ENCODE peak calls at places on chromosomes 11 and 22, in eight cellular contexts. V is adrenal gland, E is SJSA1, F is sigmoid colon, X is right atrium auricular region, O is endodermal cell, J is tibial artery, G is ovary. M is an unnamed sample.

GRCh38 chr22:39913886-39914285 is 13.0 kb downstream of the GRAP2 start:
- DNase-seq in V (no peak), E (no peak), F (no peak), X (no peak), O (no peak), J (no peak), G (no peak), M (no peak)

GRCh38 chr11:116192509-116193206 is 580.1 kb downstream of the BUD13 start:
- DNase-seq in V (no peak), E (no peak), F (no peak), X (no peak), O (peak), J (no peak), G (no peak), M (no peak)

GRCh38 chr11:15613799-15614198 is 499.1 kb downstream of the INSC start:
- DNase-seq in V (no peak), E (no peak), F (no peak), X (no peak), O (no peak), J (no peak), G (no peak), M (no peak)

GRCh38 chr11:11230802-11231562 is 122.1 kb downstream of the CSNK2A3 start:
- DNase-seq in V (no peak), E (no peak), F (no peak), X (no peak), O (peak), J (no peak), G (no peak), M (peak)

GRCh38 chr22:40325315-40325714 is 21.0 kb upstream of the ADSL start:
- DNase-seq in V (no peak), E (peak), F (no peak), X (no peak), O (peak), J (no peak), G (no peak), M (no peak)

GRCh38 chr22:44289429-44290171 is 23.2 kb downstream of the SHISAL1 start:
- DNase-seq in V (no peak), E (peak), F (no peak), X (no peak), O (peak), J (no peak), G (no peak), M (no peak)

GRCh38 chr22:43011079-43011478 is 3.9 kb downstream of the PACSIN2 start:
- DNase-seq in V (peak), E (no peak), F (no peak), X (no peak), O (peak), J (no peak), G (no peak), M (no peak)

GRCh38 chr11:1879342-1879940 is 12.3 kb downstream of the PRR33 start:
- DNase-seq in V (no peak), E (no peak), F (peak), X (no peak), O (no peak), J (peak), G (peak), M (no peak)

GRCh38 chr11:269146-269890 is 8.9 kb upstream of the NLRP6 start:
- DNase-seq in V (peak), E (no peak), F (no peak), X (peak), O (no peak), J (peak), G (no peak), M (no peak)

GRCh38 chr11:2320591-2321310 is 18.9 kb downstream of the TSPAN32 start:
- DNase-seq in V (no peak), E (no peak), F (no peak), X (no peak), O (no peak), J (peak), G (no peak), M (no peak)

GRCh38 chr11:76787911-76788596 is 4.9 kb downstream of the TSKU start:
- DNase-seq in V (peak), E (no peak), F (peak), X (no peak), O (peak), J (peak), G (peak), M (no peak)

GRCh38 chr22:20550851-20551744 is 43.7 kb downstream of the MED15 start:
- DNase-seq in V (peak), E (no peak), F (peak), X (peak), O (no peak), J (peak), G (peak), M (no peak)

GRCh38 chr11:83192846-83193245 is 666 bp upstream of the ANKRD42 start:
- DNase-seq in V (no peak), E (no peak), F (no peak), X (no peak), O (no peak), J (no peak), G (no peak), M (no peak)

GRCh38 chr11:833114-833791 is 501 bp downstream of the CD151 start:
- DNase-seq in V (peak), E (peak), F (no peak), X (peak), O (peak), J (no peak), G (peak), M (peak)

GRCh38 chr11:35590412-35590811 is 27.8 kb upstream of the FJX1 start:
- DNase-seq in V (no peak), E (no peak), F (no peak), X (peak), O (no peak), J (no peak), G (no peak), M (no peak)

GRCh38 chr11:112012877-112013276 is 12.3 kb upstream of the DLAT start:
- DNase-seq in V (no peak), E (no peak), F (no peak), X (no peak), O (no peak), J (no peak), G (no peak), M (no peak)

GRCh38 chr11:2250485-2250884 is 19.9 kb downstream of the ASCL2 start:
- DNase-seq in V (no peak), E (no peak), F (no peak), X (no peak), O (peak), J (no peak), G (no peak), M (no peak)

GRCh38 chr11:78657441-78657840 is 82.8 kb upstream of the NARS2 start:
- DNase-seq in V (no peak), E (no peak), F (no peak), X (no peak), O (no peak), J (no peak), G (no peak), M (no peak)

GRCh38 chr11:104858882-104859735 is 39.2 kb downstream of the CASP12 start:
- DNase-seq in V (no peak), E (no peak), F (no peak), X (no peak), O (no peak), J (no peak), G (no peak), M (no peak)

GRCh38 chr11:82903843-82904586 is 2.5 kb downstream of the DDIAS start:
- DNase-seq in V (no peak), E (no peak), F (no peak), X (no peak), O (no peak), J (no peak), G (no peak), M (no peak)

GRCh38 chr22:41768420-41768819 is 32.1 kb upstream of the CCDC134 start:
- DNase-seq in V (peak), E (no peak), F (no peak), X (no peak), O (no peak), J (no peak), G (no peak), M (no peak)

GRCh38 chr11:124194696-124195418 is 11.7 kb downstream of the OR10D3 start:
- DNase-seq in V (no peak), E (peak), F (no peak), X (peak), O (peak), J (peak), G (no peak), M (peak)

GRCh38 chr11:76787271-76787670 is 4.1 kb downstream of the TSKU start:
- DNase-seq in V (no peak), E (no peak), F (no peak), X (no peak), O (no peak), J (peak), G (no peak), M (no peak)

GRCh38 chr11:65078151-65078550 is 5.7 kb downstream of the CDCA5 start:
- DNase-seq in V (peak), E (peak), F (no peak), X (no peak), O (peak), J (no peak), G (no peak), M (peak)

GRCh38 chr22:27554106-27554814 is 247.3 kb downstream of the MN1 start:
- DNase-seq in V (peak), E (peak), F (no peak), X (no peak), O (no peak), J (no peak), G (peak), M (no peak)

GRCh38 chr11:11786771-11787170 is 55.0 kb upstream of the USP47 start:
- DNase-seq in V (no peak), E (peak), F (no peak), X (no peak), O (peak), J (no peak), G (no peak), M (no peak)

GRCh38 chr11:131192628-131193027 is 177.8 kb upstream of the NTM start:
- DNase-seq in V (no peak), E (no peak), F (no peak), X (no peak), O (no peak), J (no peak), G (no peak), M (no peak)

GRCh38 chr11:123579482-123579812 is 75.0 kb downstream of the SCN3B start:
- DNase-seq in V (no peak), E (no peak), F (no peak), X (no peak), O (no peak), J (no peak), G (no peak), M (no peak)

GRCh38 chr11:117062503-117062902 is 35.7 kb downstream of the SIK3 start:
- DNase-seq in V (no peak), E (no peak), F (no peak), X (no peak), O (no peak), J (no peak), G (no peak), M (no peak)

GRCh38 chr22:29814003-29814402 is 24.1 kb downstream of the ASCC2 start:
- DNase-seq in V (no peak), E (no peak), F (no peak), X (no peak), O (no peak), J (no peak), G (no peak), M (no peak)

GRCh38 chr22:46465793-46466192 is 71.6 kb downstream of the CELSR1 start:
- DNase-seq in V (no peak), E (no peak), F (no peak), X (no peak), O (no peak), J (no peak), G (no peak), M (no peak)

GRCh38 chr11:93875637-93876036 is 25.2 kb upstream of the VSTM5 start:
- DNase-seq in V (no peak), E (no peak), F (no peak), X (no peak), O (no peak), J (no peak), G (no peak), M (no peak)

GRCh38 chr11:120182790-120183491 is 27.9 kb upstream of the OAF start:
- DNase-seq in V (peak), E (no peak), F (peak), X (peak), O (peak), J (peak), G (no peak), M (peak)

DNA sequence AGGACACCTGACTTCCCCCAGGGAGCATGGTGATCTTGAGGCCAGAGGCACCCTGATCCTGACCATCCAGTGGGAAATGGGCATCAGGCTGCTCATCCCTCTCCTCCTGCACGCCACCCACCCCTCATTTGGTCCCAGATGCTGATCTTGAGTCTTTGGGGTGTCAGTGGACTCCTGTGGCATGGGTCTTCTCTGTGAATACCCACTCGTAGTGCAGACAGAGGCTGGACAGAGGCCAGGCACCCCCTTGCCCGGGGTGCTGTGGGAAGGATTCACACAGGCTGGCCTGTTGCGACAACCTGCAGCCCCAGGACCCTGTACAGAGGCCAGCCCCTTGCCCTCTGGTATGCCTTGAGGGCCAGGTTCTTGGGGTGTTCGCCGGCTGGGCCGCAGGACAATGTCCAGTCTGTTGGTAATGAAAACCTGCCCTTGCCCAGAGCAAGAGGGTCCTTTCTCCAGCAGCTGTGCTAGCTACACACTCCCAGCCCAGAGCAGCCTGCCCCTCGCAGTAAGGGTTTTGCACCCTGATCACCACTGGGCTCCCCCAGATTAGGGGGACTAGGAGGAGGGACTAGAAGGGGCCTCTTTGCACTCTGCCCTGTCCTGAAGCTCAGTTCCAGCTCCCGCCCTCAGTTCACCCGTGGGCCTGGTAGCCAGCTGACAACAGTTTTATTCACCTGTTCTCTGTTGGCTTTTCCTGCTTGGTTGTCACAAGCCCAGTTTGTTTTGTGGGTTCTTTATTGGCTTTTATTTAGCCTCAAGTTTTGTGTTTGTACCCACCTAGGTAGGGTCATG is 76.0 kb downstream of the BCR start:
- DNase-seq in V (no peak), E (no peak), F (no peak), X (no peak), O (no peak), J (no peak), G (no peak), M (no peak)
- H3K27ac ChIP-seq in V (no peak), E (no peak), F (peak), X (peak), O (no peak), J (peak), G (peak), M (peak)

DNA sequence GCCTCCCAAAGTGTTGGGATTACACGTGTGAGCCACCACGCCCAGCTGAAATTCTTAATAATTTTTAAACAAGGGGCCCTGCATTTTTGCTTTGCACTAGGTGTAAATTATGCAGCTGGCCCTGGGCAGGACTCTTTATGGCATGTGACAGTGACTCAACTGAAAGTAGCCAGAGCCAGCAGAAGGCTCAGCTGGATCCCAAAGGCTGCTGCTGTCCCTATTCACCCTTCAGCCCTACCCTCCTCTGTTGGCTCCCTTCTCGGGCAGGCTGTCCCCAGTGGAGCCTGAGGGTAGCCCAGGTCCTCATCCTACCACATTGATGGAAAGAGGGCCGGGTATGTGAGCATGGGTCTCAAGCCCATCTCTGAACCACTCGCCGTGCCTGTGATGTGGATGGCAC is 45.6 kb downstream of the CD82 start:
- DNase-seq in V (no peak), E (no peak), F (no peak), X (no peak), O (no peak), J (no peak), G (no peak), M (no peak)
- H3K27ac ChIP-seq in V (no peak), E (no peak), F (no peak), X (peak), O (no peak), J (peak), G (no peak), M (no peak)

GRCh38 chr22:35593885-35594470 is 23.2 kb downstream of the MB start:
- DNase-seq in V (no peak), E (no peak), F (no peak), X (no peak), O (no peak), J (no peak), G (no peak), M (no peak)
- H3K27ac ChIP-seq in V (no peak), E (no peak), F (peak), X (peak), O (no peak), J (no peak), G (peak), M (no peak)

DNA sequence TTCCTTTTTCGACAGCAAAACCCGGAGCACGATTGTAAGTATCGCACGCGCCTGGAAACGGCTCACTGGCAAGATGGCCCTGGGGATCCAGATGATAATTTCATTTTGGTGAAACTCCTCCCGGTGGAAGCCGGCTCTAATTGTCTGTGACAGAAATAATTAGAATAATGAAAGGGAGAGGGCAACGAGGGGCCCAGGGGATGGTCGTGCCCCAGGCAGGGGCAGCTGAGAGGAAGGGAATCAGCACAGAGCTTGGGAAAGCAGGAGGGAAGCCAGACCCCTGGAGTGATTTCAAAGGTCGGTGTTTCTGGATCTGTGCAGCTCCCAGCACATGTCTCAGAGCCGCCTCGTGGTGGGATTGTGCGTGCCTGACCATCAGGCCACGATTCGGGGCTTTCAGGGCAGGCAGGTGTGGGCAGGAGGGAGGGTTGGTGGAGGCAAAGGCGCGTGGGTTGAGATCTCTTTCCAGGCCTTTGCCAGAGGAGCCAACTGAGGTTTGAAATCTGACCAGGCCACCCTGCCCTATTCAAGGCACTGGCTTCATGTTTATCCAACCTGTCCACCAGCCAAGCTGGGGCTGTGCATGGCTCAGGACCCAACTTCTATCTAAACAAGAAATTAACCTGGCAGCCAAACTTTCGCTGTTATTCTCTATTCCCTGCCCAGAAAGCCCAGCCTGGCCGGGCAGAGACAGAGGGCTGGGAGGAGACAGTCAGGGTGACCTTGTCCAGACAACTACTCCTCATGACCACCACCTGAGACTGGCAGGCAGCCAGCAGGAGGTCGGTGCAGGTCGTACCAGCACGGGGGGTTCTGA is 27.8 kb downstream of the ANO1 start:
- DNase-seq in V (no peak), E (no peak), F (peak), X (no peak), O (no peak), J (no peak), G (no peak), M (peak)
- H3K27ac ChIP-seq in V (no peak), E (no peak), F (peak), X (peak), O (peak), J (peak), G (no peak), M (peak)

GRCh38 chr22:31085928-31086327 is 4.8 kb downstream of the SMTN start:
- DNase-seq in V (no peak), E (no peak), F (no peak), X (no peak), O (no peak), J (no peak), G (no peak), M (no peak)
- H3K27ac ChIP-seq in V (no peak), E (no peak), F (peak), X (peak), O (no peak), J (peak), G (peak), M (no peak)

M was measured in thyroid gland.